ENCODE peak calls at places on chromosomes 7 and 10, in nine cellular contexts. One of them, this sample, is unnamed.

GRCh38 chr7:12212051-12212485 is 974 bp downstream of the TMEM106B start:
- DNase-seq in H54: no peak
- DNase-seq in nucleus accumbens: no peak
- DNase-seq in NCI-H2107: peak; percentile 5
- DNase-seq in NAMALWA: no peak
- DNase-seq in T-helper 9 cell: no peak
- DNase-seq in stimulated activated CD4-positive, alpha-beta T cell treated with anti-CD3 and anti-CD28 coated beads, TNF-alpha, amount 100 ng/mL, for 24 hours: no peak
- DNase-seq in fibroblast of pulmonary artery: peak; percentile 10
- DNase-seq in epithelial cell of esophagus: peak; percentile 17
- DNase-seq in this sample: peak; percentile 6

GRCh38 chr7:45236666-45237065 is 79.1 kb downstream of the RAMP3 start:
- DNase-seq in fibroblast of pulmonary artery: peak; percentile 33
- DNase-seq in NCI-H2107: no peak
- DNase-seq in T-helper 9 cell: no peak
- DNase-seq in H54: no peak
- DNase-seq in epithelial cell of esophagus: no peak
- DNase-seq in nucleus accumbens: no peak
- DNase-seq in NAMALWA: no peak
- DNase-seq in stimulated activated CD4-positive, alpha-beta T cell treated with anti-CD3 and anti-CD28 coated beads, TNF-alpha, amount 100 ng/mL, for 24 hours: no peak
- DNase-seq in this sample: peak; percentile 57

GRCh38 chr7:132865766-132866531 is 215.9 kb downstream of the CHCHD3 start:
- DNase-seq in epithelial cell of esophagus: peak; percentile 48
- DNase-seq in H54: no peak
- DNase-seq in stimulated activated CD4-positive, alpha-beta T cell treated with anti-CD3 and anti-CD28 coated beads, TNF-alpha, amount 100 ng/mL, for 24 hours: no peak
- DNase-seq in NCI-H2107: no peak
- DNase-seq in NAMALWA: no peak
- DNase-seq in fibroblast of pulmonary artery: peak; percentile 28
- DNase-seq in T-helper 9 cell: no peak
- DNase-seq in nucleus accumbens: no peak
- DNase-seq in this sample: peak; percentile 54

GRCh38 chr7:133650067-133650466 is 397.2 kb downstream of the EXOC4 start:
- DNase-seq in NAMALWA: no peak
- DNase-seq in T-helper 9 cell: no peak
- DNase-seq in fibroblast of pulmonary artery: peak; percentile 89
- DNase-seq in NCI-H2107: no peak
- DNase-seq in epithelial cell of esophagus: peak; percentile 24
- DNase-seq in stimulated activated CD4-positive, alpha-beta T cell treated with anti-CD3 and anti-CD28 coated beads, TNF-alpha, amount 100 ng/mL, for 24 hours: no peak
- DNase-seq in nucleus accumbens: no peak
- DNase-seq in H54: no peak
- DNase-seq in this sample: peak; percentile 93

GRCh38 chr7:22485189-22485588 is 14.8 kb downstream of the STEAP1B start:
- DNase-seq in nucleus accumbens: no peak
- DNase-seq in NAMALWA: no peak
- DNase-seq in H54: no peak
- DNase-seq in T-helper 9 cell: no peak
- DNase-seq in NCI-H2107: no peak
- DNase-seq in epithelial cell of esophagus: no peak
- DNase-seq in fibroblast of pulmonary artery: no peak
- DNase-seq in stimulated activated CD4-positive, alpha-beta T cell treated with anti-CD3 and anti-CD28 coated beads, TNF-alpha, amount 100 ng/mL, for 24 hours: no peak
- DNase-seq in this sample: peak; percentile 41

GRCh38 chr10:99329238-99329890 is at the start of gene CNNM1:
- DNase-seq in fibroblast of pulmonary artery: no peak
- DNase-seq in nucleus accumbens: peak; percentile 64
- DNase-seq in NAMALWA: no peak
- DNase-seq in epithelial cell of esophagus: peak; percentile 26
- DNase-seq in NCI-H2107: no peak
- DNase-seq in T-helper 9 cell: no peak
- DNase-seq in H54: no peak
- DNase-seq in stimulated activated CD4-positive, alpha-beta T cell treated with anti-CD3 and anti-CD28 coated beads, TNF-alpha, amount 100 ng/mL, for 24 hours: peak; percentile 57
- DNase-seq in this sample: peak; percentile 6

GRCh38 chr10:31935678-31936077 is 7.0 kb upstream of the ARHGAP12 start:
- DNase-seq in nucleus accumbens: no peak
- DNase-seq in H54: no peak
- DNase-seq in NCI-H2107: no peak
- DNase-seq in fibroblast of pulmonary artery: no peak
- DNase-seq in epithelial cell of esophagus: no peak
- DNase-seq in T-helper 9 cell: no peak
- DNase-seq in NAMALWA: no peak
- DNase-seq in stimulated activated CD4-positive, alpha-beta T cell treated with anti-CD3 and anti-CD28 coated beads, TNF-alpha, amount 100 ng/mL, for 24 hours: no peak
- DNase-seq in this sample: no peak

GRCh38 chr7:114370177-114370576 is 44.4 kb upstream of the FOXP2 start:
- DNase-seq in nucleus accumbens: no peak
- DNase-seq in epithelial cell of esophagus: no peak
- DNase-seq in fibroblast of pulmonary artery: no peak
- DNase-seq in H54: no peak
- DNase-seq in T-helper 9 cell: no peak
- DNase-seq in NCI-H2107: no peak
- DNase-seq in stimulated activated CD4-positive, alpha-beta T cell treated with anti-CD3 and anti-CD28 coated beads, TNF-alpha, amount 100 ng/mL, for 24 hours: no peak
- DNase-seq in NAMALWA: no peak
- DNase-seq in this sample: no peak

GRCh38 chr10:88913803-88914202 is 33.8 kb downstream of the STAMBPL1 start:
- DNase-seq in fibroblast of pulmonary artery: no peak
- DNase-seq in epithelial cell of esophagus: no peak
- DNase-seq in nucleus accumbens: no peak
- DNase-seq in NCI-H2107: no peak
- DNase-seq in stimulated activated CD4-positive, alpha-beta T cell treated with anti-CD3 and anti-CD28 coated beads, TNF-alpha, amount 100 ng/mL, for 24 hours: no peak
- DNase-seq in NAMALWA: no peak
- DNase-seq in T-helper 9 cell: no peak
- DNase-seq in H54: no peak
- DNase-seq in this sample: no peak

GRCh38 chr7:43303740-43304241 is 191.3 kb downstream of the HECW1 start:
- DNase-seq in H54: no peak
- DNase-seq in fibroblast of pulmonary artery: peak; percentile 24
- DNase-seq in stimulated activated CD4-positive, alpha-beta T cell treated with anti-CD3 and anti-CD28 coated beads, TNF-alpha, amount 100 ng/mL, for 24 hours: peak; percentile 67
- DNase-seq in NAMALWA: no peak
- DNase-seq in NCI-H2107: no peak
- DNase-seq in nucleus accumbens: no peak
- DNase-seq in T-helper 9 cell: no peak
- DNase-seq in epithelial cell of esophagus: peak; percentile 48
- DNase-seq in this sample: no peak

GRCh38 chr10:63703113-63703670 is 182.0 kb downstream of the REEP3 start:
- DNase-seq in H54: no peak
- DNase-seq in nucleus accumbens: no peak
- DNase-seq in T-helper 9 cell: no peak
- DNase-seq in NCI-H2107: no peak
- DNase-seq in NAMALWA: peak; percentile 39
- DNase-seq in stimulated activated CD4-positive, alpha-beta T cell treated with anti-CD3 and anti-CD28 coated beads, TNF-alpha, amount 100 ng/mL, for 24 hours: no peak
- DNase-seq in fibroblast of pulmonary artery: peak; percentile 38
- DNase-seq in epithelial cell of esophagus: peak; percentile 18
- DNase-seq in this sample: peak; percentile 83

GRCh38 chr7:128409435-128410091 is at the start of gene IMPDH1:
- DNase-seq in NCI-H2107: peak; percentile 58
- DNase-seq in T-helper 9 cell: peak; percentile 86
- DNase-seq in nucleus accumbens: peak; percentile 73
- DNase-seq in epithelial cell of esophagus: peak; percentile 78
- DNase-seq in fibroblast of pulmonary artery: peak; percentile 67
- DNase-seq in H54: peak; percentile 97
- DNase-seq in NAMALWA: peak; percentile 84
- DNase-seq in stimulated activated CD4-positive, alpha-beta T cell treated with anti-CD3 and anti-CD28 coated beads, TNF-alpha, amount 100 ng/mL, for 24 hours: peak; percentile 91
- DNase-seq in this sample: peak; percentile 81

GRCh38 chr7:44382459-44383300 is 57.3 kb upstream of the CAMK2B start:
- DNase-seq in fibroblast of pulmonary artery: peak; percentile 27
- DNase-seq in NAMALWA: no peak
- DNase-seq in epithelial cell of esophagus: no peak
- DNase-seq in T-helper 9 cell: no peak
- DNase-seq in stimulated activated CD4-positive, alpha-beta T cell treated with anti-CD3 and anti-CD28 coated beads, TNF-alpha, amount 100 ng/mL, for 24 hours: no peak
- DNase-seq in nucleus accumbens: no peak
- DNase-seq in H54: no peak
- DNase-seq in NCI-H2107: no peak
- DNase-seq in this sample: peak; percentile 31

GRCh38 chr10:132018446-132018845 is 36.7 kb upstream of the BNIP3 start:
- DNase-seq in fibroblast of pulmonary artery: no peak
- DNase-seq in stimulated activated CD4-positive, alpha-beta T cell treated with anti-CD3 and anti-CD28 coated beads, TNF-alpha, amount 100 ng/mL, for 24 hours: no peak
- DNase-seq in epithelial cell of esophagus: no peak
- DNase-seq in nucleus accumbens: no peak
- DNase-seq in T-helper 9 cell: no peak
- DNase-seq in H54: no peak
- DNase-seq in NCI-H2107: no peak
- DNase-seq in NAMALWA: no peak
- DNase-seq in this sample: no peak

GRCh38 chr10:74995806-74996205 is 115.7 kb upstream of the SAMD8 start:
- DNase-seq in epithelial cell of esophagus: no peak
- DNase-seq in T-helper 9 cell: no peak
- DNase-seq in NCI-H2107: no peak
- DNase-seq in H54: no peak
- DNase-seq in nucleus accumbens: no peak
- DNase-seq in stimulated activated CD4-positive, alpha-beta T cell treated with anti-CD3 and anti-CD28 coated beads, TNF-alpha, amount 100 ng/mL, for 24 hours: no peak
- DNase-seq in fibroblast of pulmonary artery: no peak
- DNase-seq in NAMALWA: no peak
- DNase-seq in this sample: no peak

GRCh38 chr10:51244308-51244707 is 170.0 kb downstream of the PRKG1 start:
- DNase-seq in fibroblast of pulmonary artery: peak; percentile 2
- DNase-seq in NAMALWA: no peak
- DNase-seq in stimulated activated CD4-positive, alpha-beta T cell treated with anti-CD3 and anti-CD28 coated beads, TNF-alpha, amount 100 ng/mL, for 24 hours: no peak
- DNase-seq in epithelial cell of esophagus: no peak
- DNase-seq in nucleus accumbens: no peak
- DNase-seq in T-helper 9 cell: no peak
- DNase-seq in NCI-H2107: no peak
- DNase-seq in H54: no peak
- DNase-seq in this sample: no peak

GRCh38 chr7:18610331-18610948 is 114.9 kb downstream of the HDAC9 start:
- DNase-seq in NCI-H2107: no peak
- DNase-seq in T-helper 9 cell: no peak
- DNase-seq in H54: peak; percentile 3
- DNase-seq in nucleus accumbens: no peak
- DNase-seq in NAMALWA: peak; percentile 73
- DNase-seq in epithelial cell of esophagus: peak; percentile 46
- DNase-seq in fibroblast of pulmonary artery: peak; percentile 32
- DNase-seq in stimulated activated CD4-positive, alpha-beta T cell treated with anti-CD3 and anti-CD28 coated beads, TNF-alpha, amount 100 ng/mL, for 24 hours: no peak
- DNase-seq in this sample: peak; percentile 35

GRCh38 chr10:112768121-112768520 is 181.9 kb upstream of the TCF7L2 start:
- DNase-seq in NCI-H2107: no peak
- DNase-seq in fibroblast of pulmonary artery: no peak
- DNase-seq in NAMALWA: no peak
- DNase-seq in epithelial cell of esophagus: no peak
- DNase-seq in H54: no peak
- DNase-seq in stimulated activated CD4-positive, alpha-beta T cell treated with anti-CD3 and anti-CD28 coated beads, TNF-alpha, amount 100 ng/mL, for 24 hours: no peak
- DNase-seq in T-helper 9 cell: no peak
- DNase-seq in nucleus accumbens: no peak
- DNase-seq in this sample: no peak

GRCh38 chr7:114312649-114313048 is 102.0 kb upstream of the FOXP2 start:
- DNase-seq in H54: no peak
- DNase-seq in stimulated activated CD4-positive, alpha-beta T cell treated with anti-CD3 and anti-CD28 coated beads, TNF-alpha, amount 100 ng/mL, for 24 hours: no peak
- DNase-seq in epithelial cell of esophagus: peak; percentile 15
- DNase-seq in nucleus accumbens: no peak
- DNase-seq in NCI-H2107: no peak
- DNase-seq in NAMALWA: no peak
- DNase-seq in T-helper 9 cell: no peak
- DNase-seq in fibroblast of pulmonary artery: no peak
- DNase-seq in this sample: peak; percentile 1

GRCh38 chr7:36955730-36956129 is 231.4 kb upstream of the AOAH start:
- DNase-seq in nucleus accumbens: no peak
- DNase-seq in stimulated activated CD4-positive, alpha-beta T cell treated with anti-CD3 and anti-CD28 coated beads, TNF-alpha, amount 100 ng/mL, for 24 hours: no peak
- DNase-seq in NCI-H2107: no peak
- DNase-seq in epithelial cell of esophagus: no peak
- DNase-seq in fibroblast of pulmonary artery: no peak
- DNase-seq in T-helper 9 cell: no peak
- DNase-seq in H54: no peak
- DNase-seq in NAMALWA: no peak
- DNase-seq in this sample: no peak

GRCh38 chr7:6655636-6656385 is 18.7 kb downstream of the ZNF316 start:
- DNase-seq in epithelial cell of esophagus: no peak
- DNase-seq in fibroblast of pulmonary artery: no peak
- DNase-seq in stimulated activated CD4-positive, alpha-beta T cell treated with anti-CD3 and anti-CD28 coated beads, TNF-alpha, amount 100 ng/mL, for 24 hours: no peak
- DNase-seq in NAMALWA: no peak
- DNase-seq in T-helper 9 cell: no peak
- DNase-seq in nucleus accumbens: no peak
- DNase-seq in H54: no peak
- DNase-seq in NCI-H2107: no peak
- DNase-seq in this sample: no peak

GRCh38 chr7:156907656-156908055 is 14.7 kb upstream of the LMBR1 start:
- DNase-seq in fibroblast of pulmonary artery: no peak
- DNase-seq in nucleus accumbens: no peak
- DNase-seq in NAMALWA: no peak
- DNase-seq in H54: no peak
- DNase-seq in stimulated activated CD4-positive, alpha-beta T cell treated with anti-CD3 and anti-CD28 coated beads, TNF-alpha, amount 100 ng/mL, for 24 hours: no peak
- DNase-seq in NCI-H2107: peak; percentile 28
- DNase-seq in epithelial cell of esophagus: no peak
- DNase-seq in T-helper 9 cell: no peak
- DNase-seq in this sample: peak; percentile 82

GRCh38 chr7:100662377-100662776 is 6.1 kb upstream of the ACTL6B start:
- DNase-seq in fibroblast of pulmonary artery: no peak
- DNase-seq in epithelial cell of esophagus: no peak
- DNase-seq in stimulated activated CD4-positive, alpha-beta T cell treated with anti-CD3 and anti-CD28 coated beads, TNF-alpha, amount 100 ng/mL, for 24 hours: no peak
- DNase-seq in NCI-H2107: no peak
- DNase-seq in nucleus accumbens: no peak
- DNase-seq in NAMALWA: no peak
- DNase-seq in T-helper 9 cell: no peak
- DNase-seq in H54: no peak
- DNase-seq in this sample: no peak

GRCh38 chr10:19194866-19195265 is 146.3 kb downstream of the MALRD1 start:
- DNase-seq in fibroblast of pulmonary artery: peak; percentile 56
- DNase-seq in nucleus accumbens: no peak
- DNase-seq in stimulated activated CD4-positive, alpha-beta T cell treated with anti-CD3 and anti-CD28 coated beads, TNF-alpha, amount 100 ng/mL, for 24 hours: no peak
- DNase-seq in NAMALWA: no peak
- DNase-seq in NCI-H2107: no peak
- DNase-seq in epithelial cell of esophagus: no peak
- DNase-seq in T-helper 9 cell: no peak
- DNase-seq in H54: no peak
- DNase-seq in this sample: peak; percentile 8

GRCh38 chr10:29068984-29069383 is 219.9 kb upstream of the LYZL1 start:
- DNase-seq in nucleus accumbens: no peak
- DNase-seq in H54: no peak
- DNase-seq in fibroblast of pulmonary artery: no peak
- DNase-seq in epithelial cell of esophagus: no peak
- DNase-seq in T-helper 9 cell: no peak
- DNase-seq in stimulated activated CD4-positive, alpha-beta T cell treated with anti-CD3 and anti-CD28 coated beads, TNF-alpha, amount 100 ng/mL, for 24 hours: no peak
- DNase-seq in NCI-H2107: no peak
- DNase-seq in NAMALWA: no peak
- DNase-seq in this sample: no peak